ENCODE peak calls at places on chromosome 22, in nine cellular contexts. I is amniotic epithelial cell, J is caudate nucleus, U is coronary artery, R is COR-L47, Y is stromal cell of bone marrow, M is left cardiac atrium, E is NCI-H1092 treated with DMSO at 0.1 percent for 48 hours, L is HT1080. H is an unnamed sample.
A peak's percentile ranks its signal among the peaks of the same experiment; 100 is the strongest.

GRCh38 chr22:30421695-30422480 is 3.7 kb upstream of the MTFP1 start:
- DNase-seq in L (no peak), I (no peak), J (no peak), R (no peak), Y (no peak), M (no peak), U (no peak), E (no peak), H (no peak)

GRCh38 chr22:28801845-28802594 is 1.7 kb upstream of the XBP1 start:
- DNase-seq in E (no peak), I (no peak), L (no peak), M (no peak), U (no peak), R (no peak), Y (no peak), J (no peak), H (no peak)

GRCh38 chr22:50720301-50720845 is 17.6 kb upstream of the ACR start:
- DNase-seq in J (no peak), L (no peak), E (no peak), I (no peak), R (no peak), Y (no peak), M (no peak), U (no peak), H (no peak)

GRCh38 chr22:23233746-23234408 is 53.6 kb downstream of the BCR start:
- DNase-seq in E (no peak), I (peak; percentile 69), M (peak; percentile 68), L (peak; percentile 37), R (no peak), J (no peak), Y (no peak), U (no peak), H (peak; percentile 73)

GRCh38 chr22:46598737-46599424 is 21.3 kb upstream of the GRAMD4 start:
- DNase-seq in I (peak; percentile 64), U (no peak), J (no peak), R (no peak), M (no peak), Y (no peak), L (no peak), E (no peak), H (no peak)

GRCh38 chr22:30650508-30651116 is 15.0 kb downstream of the SLC35E4 start:
- DNase-seq in J (no peak), U (no peak), R (no peak), L (no peak), E (peak; percentile 3), Y (no peak), M (peak; percentile 36), I (no peak), H (no peak)

GRCh38 chr22:36948273-36949055 is 35.0 kb downstream of the CSF2RB start:
- DNase-seq in I (peak; percentile 88), U (no peak), M (no peak), L (no peak), E (no peak), J (no peak), Y (no peak), R (no peak), H (peak; percentile 24)

GRCh38 chr22:35524966-35525686 is 15.5 kb upstream of the RASD2 start:
- DNase-seq in R (peak; percentile 62), Y (no peak), M (no peak), L (no peak), I (no peak), E (peak; percentile 97), J (no peak), U (no peak), H (peak; percentile 50)

GRCh38 chr22:40256501-40256900 is 78.8 kb downstream of the TNRC6B start:
- DNase-seq in U (no peak), I (no peak), M (no peak), L (no peak), E (no peak), Y (no peak), J (no peak), R (no peak), H (no peak)

GRCh38 chr22:47233316-47234243 is 471.1 kb downstream of the TBC1D22A start:
- DNase-seq in L (no peak), R (no peak), Y (no peak), M (no peak), U (no peak), J (no peak), I (no peak), E (no peak), H (no peak)

GRCh38 chr22:48405741-48406140 is 1421.9 kb downstream of the BRD1 start:
- DNase-seq in E (no peak), L (no peak), Y (no peak), R (no peak), M (no peak), U (no peak), J (no peak), I (no peak), H (no peak)

GRCh38 chr22:38935023-38935422 is 22.4 kb upstream of the APOBEC3A start:
- DNase-seq in R (peak; percentile 100), I (no peak), J (no peak), E (peak; percentile 91), Y (no peak), M (peak; percentile 65), U (no peak), L (no peak), H (no peak)

GRCh38 chr22:35043251-35043931 is 22.6 kb upstream of the ISX start:
- DNase-seq in E (no peak), J (no peak), Y (no peak), I (no peak), M (no peak), R (no peak), L (no peak), U (no peak), H (peak; percentile 28)

GRCh38 chr22:38871360-38872171 is 450 bp downstream of the CBX6 start:
- DNase-seq in M (no peak), J (no peak), L (no peak), E (peak; percentile 13), Y (no peak), I (no peak), U (peak; percentile 75), R (peak; percentile 15), H (no peak)

H was measured in RPMI7951.